ENCODE peak calls at places on chromosomes 16 and 17, in six cellular contexts. M, U, N, A, B and G are unnamed samples.

GRCh38 chr16:15043344-15043743 is 12.5 kb downstream of the NTAN1 start:
- DNase-seq in M (no peak), U (no peak), N (no peak), A (no peak), B (no peak), G (no peak)

GRCh38 chr16:27474041-27474440 is 72.1 kb downstream of the IL21R start:
- DNase-seq in M (no peak), U (no peak), N (no peak), A (no peak), B (no peak), G (no peak)

GRCh38 chr16:11966173-11966572 is 1.2 kb downstream of the TNFRSF17 start:
- DNase-seq in M (no peak), U (no peak), N (no peak), A (no peak), B (no peak), G (no peak)

GRCh38 chr16:49855822-49856740 is at the start of gene ZNF423:
- DNase-seq in M (peak), U (no peak), N (no peak), A (no peak), B (no peak), G (no peak)

GRCh38 chr17:72063756-72064461 is 56.9 kb upstream of the SOX9 start:
- DNase-seq in M (no peak), U (no peak), N (no peak), A (no peak), B (no peak), G (no peak)

GRCh38 chr17:17439971-17440843 is 36.6 kb upstream of the MED9 start:
- DNase-seq in M (peak), U (peak), N (peak), A (peak), B (peak), G (peak)

GRCh38 chr17:40949406-40949805 is 12.0 kb upstream of the KRT23 start:
- DNase-seq in M (peak), U (no peak), N (no peak), A (no peak), B (no peak), G (no peak)

GRCh38 chr17:45293413-45294211 is 23.2 kb downstream of the MAP3K14 start:
- DNase-seq in M (no peak), U (no peak), N (peak), A (peak), B (peak), G (no peak)

GRCh38 chr17:83084621-83085056 is 5.2 kb downstream of the METRNL start:
- DNase-seq in M (no peak), U (no peak), N (no peak), A (no peak), B (no peak), G (no peak)

GRCh38 chr17:35486920-35487727 is 38.6 kb upstream of the SLFN13 start:
- DNase-seq in M (no peak), U (peak), N (peak), A (no peak), B (peak), G (peak)

GRCh38 chr16:1626327-1626726 is 14.2 kb downstream of the CRAMP1 start:
- DNase-seq in M (no peak), U (no peak), N (no peak), A (no peak), B (no peak), G (no peak)

GRCh38 chr16:74774223-74775139 is at the start of gene FA2H:
- DNase-seq in M (peak), U (peak), N (peak), A (peak), B (peak), G (peak)

GRCh38 chr17:13770702-13771101 is 169.0 kb upstream of the HS3ST3A1 start:
- DNase-seq in M (no peak), U (no peak), N (no peak), A (no peak), B (no peak), G (no peak)